ENCODE peak calls at places on chromosome 11, in seven cellular contexts. One of them, this sample, is unnamed.

GRCh38 chr11:104033561-104033960 is 2.9 kb upstream of the DDI1 start:
- DNase-seq in cardiac muscle cell: peak; percentile 72
- DNase-seq in CD4-positive, alpha-beta T cell: no peak
- DNase-seq in lower lobe of right lung: no peak
- DNase-seq in SJSA1: no peak
- DNase-seq in tibial nerve: no peak
- DNase-seq in astrocyte: no peak
- DNase-seq in this sample: no peak

GRCh38 chr11:19774817-19775600 is 62.4 kb downstream of the NAV2 start:
- DNase-seq in cardiac muscle cell: no peak
- DNase-seq in CD4-positive, alpha-beta T cell: no peak
- DNase-seq in lower lobe of right lung: no peak
- DNase-seq in SJSA1: no peak
- DNase-seq in tibial nerve: no peak
- DNase-seq in astrocyte: no peak
- DNase-seq in this sample: no peak

GRCh38 chr11:73269353-73270088 is 2.6 kb upstream of the P2RY6 start:
- DNase-seq in cardiac muscle cell: no peak
- DNase-seq in CD4-positive, alpha-beta T cell: peak; percentile 23
- DNase-seq in lower lobe of right lung: peak; percentile 59
- DNase-seq in SJSA1: no peak
- DNase-seq in tibial nerve: no peak
- DNase-seq in astrocyte: no peak
- DNase-seq in this sample: no peak

GRCh38 chr11:96095884-96096301 is 172.0 kb upstream of the MTMR2 start:
- DNase-seq in cardiac muscle cell: no peak
- DNase-seq in CD4-positive, alpha-beta T cell: no peak
- DNase-seq in lower lobe of right lung: no peak
- DNase-seq in SJSA1: no peak
- DNase-seq in tibial nerve: no peak
- DNase-seq in astrocyte: no peak
- DNase-seq in this sample: no peak

GRCh38 chr11:96366024-96366423 is 23.0 kb upstream of the MAML2 start:
- DNase-seq in cardiac muscle cell: no peak
- DNase-seq in CD4-positive, alpha-beta T cell: no peak
- DNase-seq in lower lobe of right lung: no peak
- DNase-seq in SJSA1: no peak
- DNase-seq in tibial nerve: no peak
- DNase-seq in astrocyte: no peak
- DNase-seq in this sample: no peak

GRCh38 chr11:109547356-109548027 is 125.5 kb downstream of the C11orf87 start:
- DNase-seq in cardiac muscle cell: peak; percentile 83
- DNase-seq in CD4-positive, alpha-beta T cell: no peak
- DNase-seq in lower lobe of right lung: peak; percentile 32
- DNase-seq in SJSA1: peak; percentile 78
- DNase-seq in tibial nerve: no peak
- DNase-seq in astrocyte: peak; percentile 90
- DNase-seq in this sample: no peak

GRCh38 chr11:75869661-75870455 is 54.8 kb downstream of the UVRAG start:
- DNase-seq in cardiac muscle cell: no peak
- DNase-seq in CD4-positive, alpha-beta T cell: no peak
- DNase-seq in lower lobe of right lung: no peak
- DNase-seq in SJSA1: no peak
- DNase-seq in tibial nerve: no peak
- DNase-seq in astrocyte: no peak
- DNase-seq in this sample: no peak

GRCh38 chr11:120272303-120272702 is 32.4 kb downstream of the POU2F3 start:
- DNase-seq in cardiac muscle cell: peak; percentile 58
- DNase-seq in CD4-positive, alpha-beta T cell: no peak
- DNase-seq in lower lobe of right lung: no peak
- DNase-seq in SJSA1: no peak
- DNase-seq in tibial nerve: no peak
- DNase-seq in astrocyte: peak; percentile 37
- DNase-seq in this sample: no peak

GRCh38 chr11:81869337-81870065 is 864.2 kb downstream of the FAM181B start:
- DNase-seq in cardiac muscle cell: peak; percentile 33
- DNase-seq in CD4-positive, alpha-beta T cell: peak; percentile 46
- DNase-seq in lower lobe of right lung: no peak
- DNase-seq in SJSA1: no peak
- DNase-seq in tibial nerve: no peak
- DNase-seq in astrocyte: peak; percentile 8
- DNase-seq in this sample: no peak

GRCh38 chr11:3969613-3970012 is 114.1 kb downstream of the STIM1 start:
- DNase-seq in cardiac muscle cell: no peak
- DNase-seq in CD4-positive, alpha-beta T cell: no peak
- DNase-seq in lower lobe of right lung: no peak
- DNase-seq in SJSA1: no peak
- DNase-seq in tibial nerve: no peak
- DNase-seq in astrocyte: no peak
- DNase-seq in this sample: no peak

GRCh38 chr11:17828311-17828751 is 93.8 kb downstream of the KCNC1 start:
- DNase-seq in cardiac muscle cell: peak; percentile 46
- DNase-seq in CD4-positive, alpha-beta T cell: no peak
- DNase-seq in lower lobe of right lung: peak; percentile 47
- DNase-seq in SJSA1: no peak
- DNase-seq in tibial nerve: peak; percentile 49
- DNase-seq in astrocyte: peak; percentile 72
- DNase-seq in this sample: no peak

GRCh38 chr11:87879118-87879517 is 296.1 kb downstream of the RAB38 start:
- DNase-seq in cardiac muscle cell: peak; percentile 38
- DNase-seq in CD4-positive, alpha-beta T cell: no peak
- DNase-seq in lower lobe of right lung: no peak
- DNase-seq in SJSA1: no peak
- DNase-seq in tibial nerve: no peak
- DNase-seq in astrocyte: no peak
- DNase-seq in this sample: no peak

GRCh38 chr11:14503023-14503422 is 3.4 kb upstream of the COPB1 start:
- DNase-seq in cardiac muscle cell: no peak
- DNase-seq in CD4-positive, alpha-beta T cell: no peak
- DNase-seq in lower lobe of right lung: no peak
- DNase-seq in SJSA1: no peak
- DNase-seq in tibial nerve: no peak
- DNase-seq in astrocyte: no peak
- DNase-seq in this sample: no peak

GRCh38 chr11:35165416-35166368 is 26.7 kb downstream of the CD44 start:
- DNase-seq in cardiac muscle cell: peak; percentile 87
- DNase-seq in CD4-positive, alpha-beta T cell: peak; percentile 75
- DNase-seq in lower lobe of right lung: no peak
- DNase-seq in SJSA1: no peak
- DNase-seq in tibial nerve: peak; percentile 40
- DNase-seq in astrocyte: peak; percentile 77
- DNase-seq in this sample: no peak

GRCh38 chr11:17395554-17395961 is 7.1 kb upstream of the KCNJ11 start:
- DNase-seq in cardiac muscle cell: no peak
- DNase-seq in CD4-positive, alpha-beta T cell: no peak
- DNase-seq in lower lobe of right lung: no peak
- DNase-seq in SJSA1: no peak
- DNase-seq in tibial nerve: no peak
- DNase-seq in astrocyte: no peak
- DNase-seq in this sample: no peak

GRCh38 chr11:116840224-116840745 is 2.9 kb upstream of the APOA1 start:
- DNase-seq in cardiac muscle cell: peak; percentile 58
- DNase-seq in CD4-positive, alpha-beta T cell: no peak
- DNase-seq in lower lobe of right lung: no peak
- DNase-seq in SJSA1: no peak
- DNase-seq in tibial nerve: no peak
- DNase-seq in astrocyte: no peak
- DNase-seq in this sample: no peak

GRCh38 chr11:27277843-27278242 is 85.2 kb downstream of the CCDC34 start:
- DNase-seq in cardiac muscle cell: no peak
- DNase-seq in CD4-positive, alpha-beta T cell: no peak
- DNase-seq in lower lobe of right lung: no peak
- DNase-seq in SJSA1: no peak
- DNase-seq in tibial nerve: no peak
- DNase-seq in astrocyte: no peak
- DNase-seq in this sample: no peak

GRCh38 chr11:72005347-72006260 is 6.9 kb downstream of the IL18BP start:
- DNase-seq in cardiac muscle cell: no peak
- DNase-seq in CD4-positive, alpha-beta T cell: no peak
- DNase-seq in lower lobe of right lung: no peak
- DNase-seq in SJSA1: no peak
- DNase-seq in tibial nerve: no peak
- DNase-seq in astrocyte: no peak
- DNase-seq in this sample: no peak

GRCh38 chr11:11605821-11606450 is 15.9 kb downstream of the GALNT18 start:
- DNase-seq in cardiac muscle cell: no peak
- DNase-seq in CD4-positive, alpha-beta T cell: no peak
- DNase-seq in lower lobe of right lung: no peak
- DNase-seq in SJSA1: no peak
- DNase-seq in tibial nerve: no peak
- DNase-seq in astrocyte: no peak
- DNase-seq in this sample: no peak

GRCh38 chr11:128524172-128524571 is 63.2 kb downstream of the ETS1 start:
- DNase-seq in cardiac muscle cell: peak; percentile 65
- DNase-seq in CD4-positive, alpha-beta T cell: no peak
- DNase-seq in lower lobe of right lung: no peak
- DNase-seq in SJSA1: no peak
- DNase-seq in tibial nerve: no peak
- DNase-seq in astrocyte: no peak
- DNase-seq in this sample: no peak

GRCh38 chr11:20081336-20081735 is 78.9 kb downstream of the DBX1 start:
- DNase-seq in cardiac muscle cell: no peak
- DNase-seq in CD4-positive, alpha-beta T cell: no peak
- DNase-seq in lower lobe of right lung: no peak
- DNase-seq in SJSA1: no peak
- DNase-seq in tibial nerve: no peak
- DNase-seq in astrocyte: no peak
- DNase-seq in this sample: no peak

GRCh38 chr11:12219732-12220131 is 109.3 kb downstream of the MICAL2 start:
- DNase-seq in cardiac muscle cell: peak; percentile 81
- DNase-seq in CD4-positive, alpha-beta T cell: no peak
- DNase-seq in lower lobe of right lung: no peak
- DNase-seq in SJSA1: no peak
- DNase-seq in tibial nerve: no peak
- DNase-seq in astrocyte: peak; percentile 64
- DNase-seq in this sample: no peak

DNA sequence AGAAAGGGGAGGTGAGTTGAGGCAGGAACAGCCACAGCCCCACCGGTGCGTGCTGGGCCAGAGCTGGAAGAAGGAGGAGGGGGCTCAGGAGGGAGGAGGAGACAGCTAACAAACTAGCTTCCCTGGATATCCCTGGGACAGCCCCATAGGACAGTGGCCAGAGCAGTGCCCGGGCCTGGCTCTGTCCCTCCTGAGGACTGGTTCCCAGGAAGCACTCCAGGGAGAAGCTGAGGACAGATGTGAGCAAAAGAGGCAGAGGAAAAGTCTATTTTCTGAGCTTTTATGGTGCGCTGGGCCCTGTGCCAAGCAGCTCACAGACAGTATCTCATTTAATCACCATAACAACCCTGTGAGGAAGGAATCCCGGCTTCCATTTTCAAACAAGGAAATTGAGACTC is 8.3 kb downstream of the DCHS1 start:
- DNase-seq in cardiac muscle cell: peak; percentile 62
- DNase-seq in CD4-positive, alpha-beta T cell: no peak
- DNase-seq in lower lobe of right lung: no peak
- DNase-seq in SJSA1: no peak
- DNase-seq in tibial nerve: no peak
- DNase-seq in astrocyte: no peak
- DNase-seq in this sample: no peak
- H3K27ac ChIP-seq in cardiac muscle cell: peak overlapping the region; percentile 8
- H3K27ac ChIP-seq in CD4-positive, alpha-beta T cell: peak overlapping the region; percentile 72
- H3K27ac ChIP-seq in lower lobe of right lung: peak overlapping the region; percentile 73
- H3K27ac ChIP-seq in SJSA1: no peak overlapping the region
- H3K27ac ChIP-seq in tibial nerve: peak overlapping the region; percentile 72
- H3K27ac ChIP-seq in astrocyte: no peak overlapping the region
- H3K27ac ChIP-seq in this sample: no peak overlapping the region

GRCh38 chr11:2927493-2927800 is 1.8 kb downstream of the PHLDA2 start:
- DNase-seq in cardiac muscle cell: no peak
- DNase-seq in CD4-positive, alpha-beta T cell: no peak
- DNase-seq in lower lobe of right lung: no peak
- DNase-seq in SJSA1: no peak
- DNase-seq in tibial nerve: no peak
- DNase-seq in astrocyte: no peak
- DNase-seq in this sample: no peak
- H3K27ac ChIP-seq in cardiac muscle cell: no peak overlapping the region
- H3K27ac ChIP-seq in CD4-positive, alpha-beta T cell: no peak overlapping the region
- H3K27ac ChIP-seq in lower lobe of right lung: no peak overlapping the region
- H3K27ac ChIP-seq in SJSA1: no peak overlapping the region
- H3K27ac ChIP-seq in tibial nerve: no peak overlapping the region
- H3K27ac ChIP-seq in astrocyte: no peak overlapping the region
- H3K27ac ChIP-seq in this sample: no peak overlapping the region

DNA sequence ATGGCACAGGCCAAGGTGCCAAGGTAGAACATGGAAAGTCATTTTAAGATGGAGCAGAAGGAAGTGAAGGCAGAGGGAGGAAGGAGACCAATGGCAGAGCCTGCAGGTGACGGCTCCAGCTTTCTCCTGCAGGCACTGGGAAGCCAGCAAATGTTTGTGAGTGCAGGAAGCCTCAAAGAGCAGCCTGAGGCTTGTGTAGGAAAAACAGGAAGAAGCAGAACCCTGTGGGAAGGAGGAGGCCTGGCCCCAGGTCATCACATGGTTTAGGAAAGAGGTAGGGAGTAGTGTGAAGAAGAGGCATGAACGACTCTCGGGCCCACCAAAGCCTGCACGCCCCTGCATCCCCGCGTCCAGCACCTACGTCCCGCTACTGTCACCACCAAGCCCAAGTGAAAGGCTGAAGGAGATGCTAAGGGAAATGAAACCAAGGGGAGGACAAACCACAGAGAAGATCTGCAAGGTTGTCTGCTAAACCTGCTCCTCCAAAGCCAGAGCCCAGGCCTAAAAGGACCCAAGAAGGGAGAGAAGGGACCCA is 151.5 kb downstream of the CHST1 start:
- DNase-seq in cardiac muscle cell: no peak
- DNase-seq in CD4-positive, alpha-beta T cell: no peak
- DNase-seq in lower lobe of right lung: no peak
- DNase-seq in SJSA1: no peak
- DNase-seq in tibial nerve: no peak
- DNase-seq in astrocyte: no peak
- DNase-seq in this sample: no peak
- H3K27ac ChIP-seq in cardiac muscle cell: no peak overlapping the region
- H3K27ac ChIP-seq in CD4-positive, alpha-beta T cell: no peak overlapping the region
- H3K27ac ChIP-seq in lower lobe of right lung: no peak overlapping the region
- H3K27ac ChIP-seq in SJSA1: no peak overlapping the region
- H3K27ac ChIP-seq in tibial nerve: no peak overlapping the region
- H3K27ac ChIP-seq in astrocyte: no peak overlapping the region
- H3K27ac ChIP-seq in this sample: no peak overlapping the region

DNA sequence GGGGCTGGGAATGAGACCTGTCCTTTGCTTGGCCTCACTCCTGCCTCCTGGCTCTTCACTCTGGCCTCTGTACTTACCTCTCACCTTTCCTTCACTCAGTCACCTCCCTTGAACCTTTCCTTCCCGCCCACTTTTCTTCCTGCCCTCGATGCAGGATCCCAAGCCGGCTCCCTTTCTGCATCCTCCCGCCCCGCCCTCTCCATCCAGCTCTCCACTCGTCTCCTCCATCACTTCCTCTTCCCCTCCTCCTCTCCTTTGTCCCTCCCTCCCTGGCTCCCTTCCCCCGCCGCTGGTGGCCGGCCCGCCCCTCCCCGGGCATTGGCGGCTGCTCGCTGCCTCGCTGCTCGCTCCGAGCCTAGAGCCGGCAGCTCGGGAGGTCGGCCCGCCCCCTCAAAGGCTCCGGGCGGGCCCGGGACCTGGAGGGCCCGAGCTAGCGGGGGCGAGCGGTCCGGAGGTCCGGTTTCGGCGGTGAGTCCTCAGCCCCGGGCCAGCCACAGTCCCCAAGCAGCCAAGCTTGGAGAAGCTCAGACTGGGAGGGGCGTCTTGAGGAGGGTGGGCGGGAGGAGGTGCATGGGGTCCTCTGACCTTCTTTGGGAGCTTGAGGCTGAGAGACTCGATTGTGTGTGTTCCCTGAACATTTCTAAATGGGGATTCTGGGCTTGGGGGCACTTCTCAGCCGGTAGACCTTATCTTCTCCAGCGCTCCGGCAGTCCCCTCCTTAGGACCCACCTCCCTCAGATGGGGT is 13.8 kb downstream of the PHLDB1 start:
- DNase-seq in cardiac muscle cell: peak; percentile 94
- DNase-seq in CD4-positive, alpha-beta T cell: no peak
- DNase-seq in lower lobe of right lung: peak; percentile 84
- DNase-seq in SJSA1: peak; percentile 61
- DNase-seq in tibial nerve: peak; percentile 85
- DNase-seq in astrocyte: peak; percentile 82
- DNase-seq in this sample: peak; percentile 85
- H3K27ac ChIP-seq in cardiac muscle cell: peak overlapping the region; percentile 87
- H3K27ac ChIP-seq in CD4-positive, alpha-beta T cell: no peak overlapping the region
- H3K27ac ChIP-seq in lower lobe of right lung: peak overlapping the region; percentile 80
- H3K27ac ChIP-seq in SJSA1: peak overlapping the region; percentile 40
- H3K27ac ChIP-seq in tibial nerve: peak overlapping the region; percentile 98
- H3K27ac ChIP-seq in astrocyte: peak overlapping the region; percentile 99
- H3K27ac ChIP-seq in this sample: peak overlapping the region; percentile 96

This sample was measured in caudate nucleus.